ENCODE peak calls at places on chromosomes 7 and 10, in seven cellular contexts. One of them, this sample, is unnamed.

GRCh38 chr10:113977174-113977573 is 66.5 kb upstream of the ADRB1 start:
- ATAC-seq in activated CD8-positive, alpha-beta memory T cell treated with anti-CD3 and anti-CD28 coated beads, Interleukin-2, amount 10 ng/mL, durations not matched to agents 7 days and 5 days: no peak
- ATAC-seq in A549: no peak
- ATAC-seq in heart left ventricle: no peak
- ATAC-seq in foreskin keratinocyte: no peak
- ATAC-seq in heart right ventricle: no peak
- ATAC-seq in sciatic nerve: no peak
- ATAC-seq in this sample: no peak

GRCh38 chr7:100711369-100711768 is 5.4 kb downstream of the POP7 start:
- ATAC-seq in heart left ventricle: no peak
- ATAC-seq in heart right ventricle: no peak
- ATAC-seq in A549: no peak
- ATAC-seq in sciatic nerve: no peak
- ATAC-seq in activated CD8-positive, alpha-beta memory T cell treated with anti-CD3 and anti-CD28 coated beads, Interleukin-2, amount 10 ng/mL, durations not matched to agents 7 days and 5 days: no peak
- ATAC-seq in foreskin keratinocyte: no peak
- ATAC-seq in this sample: no peak

GRCh38 chr7:11104578-11104977 is 130.9 kb downstream of the PHF14 start:
- ATAC-seq in heart right ventricle: no peak
- ATAC-seq in sciatic nerve: no peak
- ATAC-seq in foreskin keratinocyte: no peak
- ATAC-seq in heart left ventricle: no peak
- ATAC-seq in activated CD8-positive, alpha-beta memory T cell treated with anti-CD3 and anti-CD28 coated beads, Interleukin-2, amount 10 ng/mL, durations not matched to agents 7 days and 5 days: no peak
- ATAC-seq in A549: no peak
- ATAC-seq in this sample: no peak

GRCh38 chr7:22008683-22009082 is 63.0 kb upstream of the CDCA7L start:
- ATAC-seq in activated CD8-positive, alpha-beta memory T cell treated with anti-CD3 and anti-CD28 coated beads, Interleukin-2, amount 10 ng/mL, durations not matched to agents 7 days and 5 days: no peak
- ATAC-seq in heart right ventricle: no peak
- ATAC-seq in A549: no peak
- ATAC-seq in foreskin keratinocyte: no peak
- ATAC-seq in sciatic nerve: no peak
- ATAC-seq in heart left ventricle: no peak
- ATAC-seq in this sample: no peak

GRCh38 chr7:92875171-92875570 is 38.8 kb upstream of the CDK6 start:
- ATAC-seq in foreskin keratinocyte: no peak
- ATAC-seq in sciatic nerve: no peak
- ATAC-seq in heart right ventricle: no peak
- ATAC-seq in heart left ventricle: no peak
- ATAC-seq in A549: no peak
- ATAC-seq in activated CD8-positive, alpha-beta memory T cell treated with anti-CD3 and anti-CD28 coated beads, Interleukin-2, amount 10 ng/mL, durations not matched to agents 7 days and 5 days: no peak
- ATAC-seq in this sample: peak

GRCh38 chr7:36368496-36368895 is 21.2 kb upstream of the ANLN start:
- ATAC-seq in activated CD8-positive, alpha-beta memory T cell treated with anti-CD3 and anti-CD28 coated beads, Interleukin-2, amount 10 ng/mL, durations not matched to agents 7 days and 5 days: no peak
- ATAC-seq in A549: no peak
- ATAC-seq in foreskin keratinocyte: no peak
- ATAC-seq in heart right ventricle: no peak
- ATAC-seq in heart left ventricle: no peak
- ATAC-seq in sciatic nerve: no peak
- ATAC-seq in this sample: no peak

GRCh38 chr10:91077549-91078017 is 142.9 kb upstream of the PCGF5 start:
- ATAC-seq in heart right ventricle: peak
- ATAC-seq in activated CD8-positive, alpha-beta memory T cell treated with anti-CD3 and anti-CD28 coated beads, Interleukin-2, amount 10 ng/mL, durations not matched to agents 7 days and 5 days: no peak
- ATAC-seq in A549: no peak
- ATAC-seq in heart left ventricle: peak
- ATAC-seq in sciatic nerve: peak
- ATAC-seq in foreskin keratinocyte: no peak
- ATAC-seq in this sample: no peak

GRCh38 chr10:129719889-129720590 is 244.0 kb downstream of the EBF3 start:
- ATAC-seq in sciatic nerve: no peak
- ATAC-seq in activated CD8-positive, alpha-beta memory T cell treated with anti-CD3 and anti-CD28 coated beads, Interleukin-2, amount 10 ng/mL, durations not matched to agents 7 days and 5 days: no peak
- ATAC-seq in A549: no peak
- ATAC-seq in foreskin keratinocyte: no peak
- ATAC-seq in heart left ventricle: peak
- ATAC-seq in heart right ventricle: peak
- ATAC-seq in this sample: no peak

GRCh38 chr10:10605551-10606081 is 412.1 kb upstream of the CELF2 start:
- ATAC-seq in heart right ventricle: peak
- ATAC-seq in sciatic nerve: peak
- ATAC-seq in activated CD8-positive, alpha-beta memory T cell treated with anti-CD3 and anti-CD28 coated beads, Interleukin-2, amount 10 ng/mL, durations not matched to agents 7 days and 5 days: no peak
- ATAC-seq in heart left ventricle: peak
- ATAC-seq in A549: no peak
- ATAC-seq in foreskin keratinocyte: peak
- ATAC-seq in this sample: no peak

GRCh38 chr7:83509255-83510021 is 139.5 kb downstream of the SEMA3E start:
- ATAC-seq in activated CD8-positive, alpha-beta memory T cell treated with anti-CD3 and anti-CD28 coated beads, Interleukin-2, amount 10 ng/mL, durations not matched to agents 7 days and 5 days: no peak
- ATAC-seq in sciatic nerve: no peak
- ATAC-seq in heart right ventricle: no peak
- ATAC-seq in foreskin keratinocyte: no peak
- ATAC-seq in heart left ventricle: no peak
- ATAC-seq in A549: no peak
- ATAC-seq in this sample: no peak